ENCODE peak calls at places on chromosomes 1 and 21, in five cellular contexts. M is astrocyte of the spinal cord; A is left ventricle myocardium superior; N is body of pancreas; W is naive thymus-derived CD4-positive, alpha-beta T cell. T is an unnamed sample.
A peak's percentile ranks its signal among the peaks of the same experiment; 100 is the strongest.

GRCh38 chr21:19993186-19993711 is 1005.0 kb upstream of the NCAM2 start:
- DNase-seq in M (no peak), A (no peak), N (no peak), W (no peak), T (no peak)

GRCh38 chr1:99441234-99442095 is 177.2 kb downstream of the PLPPR4 start:
- DNase-seq in M (peak; percentile 67), A (no peak), N (no peak), W (no peak), T (peak; percentile 34)

GRCh38 chr1:1782399-1783221 is 4.3 kb upstream of the NADK start:
- DNase-seq in M (peak; percentile 56), A (peak; percentile 69), N (peak; percentile 79), W (no peak), T (peak; percentile 57)

GRCh38 chr1:65694126-65694525 is 98.6 kb upstream of the PDE4B start:
- DNase-seq in M (no peak), A (no peak), N (no peak), W (no peak), T (no peak)

GRCh38 chr1:246072456-246072855 is 434.6 kb downstream of the SMYD3 start:
- DNase-seq in M (no peak), A (no peak), N (no peak), W (no peak), T (no peak)

GRCh38 chr1:222644649-222645005 is 26.7 kb downstream of the MIA3 start:
- DNase-seq in M (no peak), A (no peak), N (no peak), W (peak; percentile 78), T (no peak)

GRCh38 chr1:66217021-66217420 is 316.9 kb upstream of the SGIP1 start:
- DNase-seq in M (peak; percentile 45), A (no peak), N (no peak), W (no peak), T (no peak)

GRCh38 chr21:38819719-38820147 is 14.0 kb downstream of the ETS2 start:
- DNase-seq in M (peak; percentile 61), A (no peak), N (no peak), W (no peak), T (peak; percentile 77)